ENCODE peak calls at places on chromosomes 2 and 18, in four cellular contexts. G, Y, H and M are unnamed samples.

GRCh38 chr2:23697676-23698075 is 229.2 kb downstream of the ATAD2B start:
- DNase-seq in G (no peak), Y (no peak), H (no peak), M (no peak)

GRCh38 chr18:66640431-66640830 is 36.5 kb upstream of the CDH19 start:
- DNase-seq in G (no peak), Y (no peak), H (no peak), M (no peak)

GRCh38 chr2:197292614-197293013 is 18.0 kb downstream of the ANKRD44 start:
- DNase-seq in G (peak), Y (no peak), H (no peak), M (no peak)

GRCh38 chr2:70161069-70161534 is 29.7 kb downstream of the C2orf42 start:
- DNase-seq in G (no peak), Y (no peak), H (no peak), M (no peak)

GRCh38 chr2:26658691-26659346 is 17.7 kb upstream of the CIB4 start:
- DNase-seq in G (no peak), Y (no peak), H (no peak), M (no peak)

GRCh38 chr18:57901819-57902600 is 98.9 kb upstream of the ATP8B1 start:
- DNase-seq in G (no peak), Y (no peak), H (no peak), M (no peak)

GRCh38 chr2:199463000-199463692 is 5.4 kb upstream of the SATB2 start:
- DNase-seq in G (peak), Y (no peak), H (no peak), M (peak)

GRCh38 chr2:165193178-165193777 is 10.6 kb downstream of the SCN3A start:
- DNase-seq in G (no peak), Y (no peak), H (no peak), M (no peak)

GRCh38 chr2:38497670-38498037 is 105.1 kb downstream of the HNRNPLL start:
- DNase-seq in G (no peak), Y (no peak), H (no peak), M (no peak)

GRCh38 chr2:146457221-146457620 is 1387.6 kb upstream of the ACVR2A start:
- DNase-seq in G (no peak), Y (no peak), H (no peak), M (no peak)

GRCh38 chr2:15941483-15941853 is 1.1 kb downstream of the MYCN start:
- DNase-seq in G (no peak), Y (no peak), H (no peak), M (no peak)

GRCh38 chr2:144480257-144480656 is 39.7 kb downstream of the ZEB2 start:
- DNase-seq in G (no peak), Y (no peak), H (no peak), M (no peak)

GRCh38 chr18:55251186-55251995 is 292.1 kb upstream of the CCDC68 start:
- DNase-seq in G (peak), Y (no peak), H (no peak), M (peak)

GRCh38 chr2:144559681-144560080 is 39.8 kb upstream of the ZEB2 start:
- DNase-seq in G (no peak), Y (no peak), H (no peak), M (no peak)

GRCh38 chr2:32249731-32250236 is 14.9 kb downstream of the NLRC4 start:
- DNase-seq in G (no peak), Y (no peak), H (no peak), M (no peak)

GRCh38 chr2:19349911-19350677 is 8.3 kb downstream of the OSR1 start:
- DNase-seq in G (peak), Y (peak), H (peak), M (no peak)

GRCh38 chr2:239827511-239827865 is 197.7 kb downstream of the NDUFA10 start:
- DNase-seq in G (no peak), Y (no peak), H (no peak), M (peak)

GRCh38 chr2:186349508-186349907 is 136.6 kb upstream of the ZC3H15 start:
- DNase-seq in G (no peak), Y (no peak), H (no peak), M (no peak)

GRCh38 chr2:27212626-27213471 is 781 bp upstream of the SLC5A6 start:
- DNase-seq in G (peak), Y (peak), H (peak), M (no peak)